ENCODE peak calls at places on chromosome 7, in nine cellular contexts. R is NCI-H1092 treated with DMSO at 0.1 percent for 48 hours; M is activated effector memory CD4-positive, alpha-beta T cell treated with anti-CD3 and anti-CD28 coated beads, Interleukin-2, amount 50 U/mL, for 16 hours; D is pulmonary artery endothelial cell; L is effector CD4-positive, alpha-beta T cell; O is GM19239; H is non-pigmented ciliary epithelial cell; T is NCI-H1436; G is GDM1. V is an unnamed sample.

GRCh38 chr7:115122388-115122787 is 200.5 kb downstream of the MDFIC start:
- DNase-seq in R (no peak), M (no peak), D (no peak), L (no peak), O (no peak), H (no peak), T (no peak), G (peak), V (no peak)

GRCh38 chr7:18420758-18421157 is 74.8 kb upstream of the HDAC9 start:
- DNase-seq in R (no peak), M (no peak), D (no peak), L (no peak), O (no peak), H (peak), T (peak), G (peak), V (no peak)

GRCh38 chr7:111803015-111803758 is 240.9 kb upstream of the IMMP2L start:
- DNase-seq in R (no peak), M (no peak), D (no peak), L (no peak), O (no peak), H (peak), T (no peak), G (no peak), V (no peak)

GRCh38 chr7:1561036-1561940 is 5.3 kb upstream of the TMEM184A start:
- DNase-seq in R (no peak), M (no peak), D (no peak), L (no peak), O (no peak), H (no peak), T (no peak), G (no peak), V (no peak)

GRCh38 chr7:22584179-22584578 is 84.2 kb upstream of the STEAP1B start:
- DNase-seq in R (no peak), M (no peak), D (no peak), L (no peak), O (no peak), H (no peak), T (no peak), G (no peak), V (no peak)

GRCh38 chr7:45073031-45073842 is 15.5 kb downstream of the NACAD start:
- DNase-seq in R (no peak), M (peak), D (no peak), L (no peak), O (no peak), H (no peak), T (no peak), G (no peak), V (no peak)

GRCh38 chr7:116330961-116331360 is 120.6 kb downstream of the TES start:
- DNase-seq in R (no peak), M (no peak), D (no peak), L (no peak), O (no peak), H (no peak), T (no peak), G (no peak), V (no peak)

GRCh38 chr7:19665399-19666008 is 43.3 kb downstream of the POLR1F start:
- DNase-seq in R (peak), M (no peak), D (no peak), L (no peak), O (no peak), H (no peak), T (no peak), G (no peak), V (peak)

GRCh38 chr7:50436133-50436802 is 13.9 kb downstream of the FIGNL1 start:
- DNase-seq in R (no peak), M (no peak), D (peak), L (no peak), O (no peak), H (no peak), T (no peak), G (no peak), V (no peak)

GRCh38 chr7:38153515-38153914 is 24.5 kb upstream of the STARD3NL start:
- DNase-seq in R (no peak), M (no peak), D (no peak), L (no peak), O (no peak), H (no peak), T (no peak), G (no peak), V (no peak)

GRCh38 chr7:104106106-104106505 is 101.7 kb downstream of the ORC5 start:
- DNase-seq in R (peak), M (no peak), D (no peak), L (no peak), O (no peak), H (peak), T (no peak), G (no peak), V (peak)

GRCh38 chr7:151721694-151722093 is 155.2 kb downstream of the PRKAG2 start:
- DNase-seq in R (no peak), M (no peak), D (no peak), L (no peak), O (no peak), H (no peak), T (no peak), G (no peak), V (no peak)

GRCh38 chr7:11831383-11831726 is 643 bp downstream of the THSD7A start:
- DNase-seq in R (peak), M (no peak), D (no peak), L (no peak), O (no peak), H (no peak), T (no peak), G (no peak), V (no peak)

GRCh38 chr7:44449531-44449930 is 40.9 kb downstream of the NUDCD3 start:
- DNase-seq in R (no peak), M (no peak), D (no peak), L (no peak), O (no peak), H (no peak), T (no peak), G (no peak), V (no peak)

GRCh38 chr7:88835147-88835728 is 39.7 kb upstream of the TEX47 start:
- DNase-seq in R (peak), M (no peak), D (no peak), L (no peak), O (no peak), H (peak), T (peak), G (no peak), V (peak)

GRCh38 chr7:114422478-114423217 is 8.0 kb downstream of the FOXP2 start:
- DNase-seq in R (no peak), M (no peak), D (no peak), L (no peak), O (no peak), H (no peak), T (peak), G (no peak), V (peak)

GRCh38 chr7:47100815-47101435 is 481.0 kb downstream of the TNS3 start:
- DNase-seq in R (peak), M (no peak), D (peak), L (no peak), O (no peak), H (no peak), T (no peak), G (no peak), V (peak)

GRCh38 chr7:32588657-32589056 is 93.4 kb downstream of the AVL9 start:
- DNase-seq in R (no peak), M (no peak), D (peak), L (no peak), O (no peak), H (peak), T (no peak), G (no peak), V (no peak)

GRCh38 chr7:148296994-148297644 is 293.4 kb upstream of the C7orf33 start:
- DNase-seq in R (no peak), M (no peak), D (no peak), L (no peak), O (no peak), H (no peak), T (no peak), G (no peak), V (no peak)

GRCh38 chr7:92461027-92462003 is 14.0 kb downstream of the GATAD1 start:
- DNase-seq in R (peak), M (peak), D (no peak), L (no peak), O (peak), H (peak), T (no peak), G (peak), V (peak)

GRCh38 chr7:41287559-41288335 is 415.1 kb downstream of the INHBA start:
- DNase-seq in R (no peak), M (no peak), D (no peak), L (no peak), O (no peak), H (no peak), T (no peak), G (no peak), V (no peak)

GRCh38 chr7:151722533-151722932 is 154.4 kb downstream of the PRKAG2 start:
- DNase-seq in R (no peak), M (no peak), D (no peak), L (no peak), O (no peak), H (no peak), T (no peak), G (no peak), V (no peak)

GRCh38 chr7:118517275-118517674 is 292.8 kb downstream of the ANKRD7 start:
- DNase-seq in R (no peak), M (no peak), D (no peak), L (no peak), O (no peak), H (peak), T (no peak), G (no peak), V (no peak)

GRCh38 chr7:11216276-11216675 is 242.6 kb downstream of the PHF14 start:
- DNase-seq in R (no peak), M (no peak), D (no peak), L (no peak), O (no peak), H (no peak), T (no peak), G (no peak), V (no peak)

GRCh38 chr7:92754756-92755581 is 81.4 kb downstream of the CDK6 start:
- DNase-seq in R (peak), M (no peak), D (no peak), L (no peak), O (no peak), H (no peak), T (peak), G (peak), V (no peak)

GRCh38 chr7:6438427-6438826 is 9.3 kb downstream of the DAGLB start:
- DNase-seq in R (no peak), M (no peak), D (no peak), L (no peak), O (no peak), H (no peak), T (no peak), G (no peak), V (no peak)

GRCh38 chr7:75995052-75995471 is 667 bp upstream of the TMEM120A start:
- DNase-seq in R (no peak), M (peak), D (no peak), L (no peak), O (no peak), H (no peak), T (no peak), G (no peak), V (no peak)

GRCh38 chr7:149742075-149742701 is 31.2 kb downstream of the ZNF467 start:
- DNase-seq in R (peak), M (peak), D (no peak), L (peak), O (peak), H (no peak), T (peak), G (peak), V (peak)

V was measured in COR-L47.